ENCODE peak calls at places on chromosome 5, in eight cellular contexts. J is CD8-positive, alpha-beta T cell; C is A549; M is GM23338; G is psoas muscle; E is mammary epithelial cell; O is endothelial cell of umbilical vein; A is lower lobe of right lung. F is an unnamed sample.

GRCh38 chr5:167816864-167817263 is 474.6 kb upstream of the WWC1 start:
- DNase-seq in J (no peak), C (no peak), M (no peak), G (no peak), E (peak), O (no peak), A (no peak), F (no peak)

GRCh38 chr5:125412051-125412560 is 665.7 kb upstream of the ZNF608 start:
- DNase-seq in J (no peak), C (no peak), M (peak), G (no peak), E (peak), O (peak), A (no peak), F (no peak)

GRCh38 chr5:88250010-88250409 is 18.6 kb downstream of the TMEM161B start:
- DNase-seq in J (no peak), C (no peak), M (no peak), G (no peak), E (no peak), O (no peak), A (no peak), F (no peak)

GRCh38 chr5:81105261-81105877 is 127.8 kb upstream of the CKMT2 start:
- DNase-seq in J (no peak), C (no peak), M (no peak), G (no peak), E (no peak), O (no peak), A (no peak), F (no peak)

GRCh38 chr5:15285901-15286583 is 213.9 kb upstream of the FBXL7 start:
- DNase-seq in J (no peak), C (no peak), M (no peak), G (no peak), E (no peak), O (peak), A (no peak), F (no peak)

GRCh38 chr5:143143973-143144372 is 259.5 kb downstream of the NR3C1 start:
- DNase-seq in J (no peak), C (no peak), M (no peak), G (no peak), E (peak), O (no peak), A (no peak), F (no peak)

GRCh38 chr5:61386062-61386800 is 54.2 kb downstream of the ZSWIM6 start:
- DNase-seq in J (no peak), C (no peak), M (no peak), G (no peak), E (no peak), O (no peak), A (no peak), F (no peak)

GRCh38 chr5:2534251-2534650 is 217.2 kb downstream of the IRX2 start:
- DNase-seq in J (no peak), C (no peak), M (no peak), G (no peak), E (no peak), O (no peak), A (no peak), F (no peak)

GRCh38 chr5:3650868-3651267 is 55.2 kb downstream of the IRX1 start:
- DNase-seq in J (no peak), C (no peak), M (no peak), G (no peak), E (no peak), O (no peak), A (no peak), F (no peak)

GRCh38 chr5:572398-573019 is 39.6 kb upstream of the CEP72 start:
- DNase-seq in J (no peak), C (no peak), M (no peak), G (no peak), E (no peak), O (no peak), A (no peak), F (no peak)

GRCh38 chr5:97544279-97545077 is 361.4 kb upstream of the RIOK2 start:
- DNase-seq in J (no peak), C (no peak), M (peak), G (no peak), E (peak), O (peak), A (no peak), F (no peak)

GRCh38 chr5:234450-234849 is 16.3 kb downstream of the SDHA start:
- DNase-seq in J (no peak), C (no peak), M (no peak), G (no peak), E (no peak), O (no peak), A (no peak), F (no peak)

GRCh38 chr5:68465934-68466551 is 250.5 kb downstream of the PIK3R1 start:
- DNase-seq in J (no peak), C (no peak), M (peak), G (no peak), E (no peak), O (no peak), A (no peak), F (no peak)

GRCh38 chr5:40988761-40989510 is 79.6 kb downstream of the C7 start:
- DNase-seq in J (no peak), C (no peak), M (peak), G (no peak), E (peak), O (no peak), A (no peak), F (no peak)

GRCh38 chr5:12679731-12680130 is 775.5 kb upstream of the CTNND2 start:
- DNase-seq in J (no peak), C (no peak), M (no peak), G (no peak), E (no peak), O (no peak), A (no peak), F (no peak)

GRCh38 chr5:51494821-51495220 is 111.6 kb downstream of the ISL1 start:
- DNase-seq in J (no peak), C (no peak), M (no peak), G (no peak), E (no peak), O (no peak), A (peak), F (no peak)
- H3K27ac ChIP-seq in J (no peak), C (no peak), M (no peak), G (no peak), E (no peak), O (no peak), A (no peak), F (no peak)

GRCh38 chr5:132480546-132481242 is 9.9 kb downstream of the IRF1 start:
- DNase-seq in J (no peak), C (no peak), M (no peak), G (no peak), E (no peak), O (no peak), A (no peak), F (no peak)
- H3K27ac ChIP-seq in J (no peak), C (no peak), M (no peak), G (no peak), E (no peak), O (no peak), A (no peak), F (no peak)

DNA sequence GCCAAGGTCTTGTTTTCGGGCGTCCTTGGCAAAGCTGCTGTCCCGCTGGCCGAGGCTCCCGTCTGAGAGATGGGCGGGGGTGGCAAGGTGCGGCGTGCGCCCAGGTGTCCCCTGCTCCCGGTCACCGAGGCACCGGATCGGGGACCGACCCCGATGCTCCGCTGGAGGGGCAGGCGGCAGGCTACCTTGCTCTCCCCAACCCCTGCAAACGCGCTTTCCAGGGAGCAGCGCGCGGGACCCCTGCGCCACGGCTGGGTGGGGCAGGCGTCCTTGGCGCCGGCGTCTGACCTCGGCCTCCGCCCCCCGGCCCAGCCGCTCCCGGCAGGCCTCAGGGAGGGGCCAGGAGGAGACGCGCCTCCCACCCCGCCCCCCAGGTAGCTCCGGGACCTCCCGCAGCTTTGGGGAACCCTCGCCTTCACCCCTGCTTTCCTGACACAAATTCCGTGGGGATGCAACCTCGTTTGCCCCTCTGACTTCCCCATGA is 551 bp downstream of the N4BP3 start:
- DNase-seq in J (peak), C (no peak), M (peak), G (no peak), E (no peak), O (no peak), A (no peak), F (no peak)
- H3K27ac ChIP-seq in J (peak), C (peak), M (peak), G (peak), E (no peak), O (no peak), A (peak), F (no peak)

GRCh38 chr5:169013846-169014245 is 287.1 kb downstream of the SLIT3 start:
- DNase-seq in J (no peak), C (no peak), M (no peak), G (no peak), E (peak), O (no peak), A (no peak), F (no peak)

GRCh38 chr5:169012471-169012870 is 288.5 kb downstream of the SLIT3 start:
- DNase-seq in J (no peak), C (no peak), M (no peak), G (no peak), E (no peak), O (no peak), A (no peak), F (no peak)

GRCh38 chr5:169009171-169009570 is 291.8 kb downstream of the SLIT3 start:
- DNase-seq in J (no peak), C (peak), M (no peak), G (no peak), E (no peak), O (no peak), A (no peak), F (no peak)

GRCh38 chr5:169013208-169013728 is 287.7 kb downstream of the SLIT3 start:
- DNase-seq in J (no peak), C (no peak), M (peak), G (no peak), E (peak), O (no peak), A (no peak), F (no peak)

GRCh38 chr5:169011009-169011408 is 289.9 kb downstream of the SLIT3 start:
- DNase-seq in J (no peak), C (no peak), M (no peak), G (no peak), E (no peak), O (no peak), A (no peak), F (no peak)
- H3K27ac ChIP-seq in J (no peak), C (no peak), M (no peak), G (no peak), E (no peak), O (no peak), A (no peak), F (no peak)

DNA sequence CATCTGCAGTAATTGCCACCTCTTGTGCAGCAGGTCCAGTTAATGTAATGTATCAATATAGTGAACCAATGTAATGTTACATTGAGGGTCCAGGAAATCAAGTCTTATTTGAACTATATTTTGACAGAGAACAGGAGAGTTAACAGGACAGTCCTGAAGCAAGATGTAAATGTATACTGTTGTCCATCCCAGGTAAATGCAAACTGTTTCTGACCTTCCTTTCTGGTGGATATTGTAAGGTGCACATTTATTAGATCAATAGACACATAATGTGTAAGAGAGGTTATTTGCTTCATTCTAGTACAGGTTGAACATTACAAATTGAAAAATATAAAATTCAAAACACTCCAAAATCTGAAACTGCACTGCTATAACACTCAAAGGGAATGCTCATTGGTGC is 23.4 kb upstream of the FBXW11 start:
- DNase-seq in J (no peak), C (no peak), M (no peak), G (no peak), E (no peak), O (no peak), A (no peak), F (no peak)
- H3K27ac ChIP-seq in J (no peak), C (no peak), M (no peak), G (no peak), E (no peak), O (no peak), A (no peak), F (no peak)

GRCh38 chr5:172718527-172719114 is 52.4 kb downstream of the DUSP1 start:
- DNase-seq in J (no peak), C (no peak), M (no peak), G (no peak), E (no peak), O (no peak), A (no peak), F (no peak)

GRCh38 chr5:172715931-172716682 is 54.9 kb downstream of the DUSP1 start:
- DNase-seq in J (no peak), C (peak), M (peak), G (no peak), E (no peak), O (no peak), A (no peak), F (no peak)

GRCh38 chr5:172719211-172719610 is 51.8 kb downstream of the DUSP1 start:
- DNase-seq in J (no peak), C (no peak), M (no peak), G (no peak), E (no peak), O (no peak), A (no peak), F (no peak)

GRCh38 chr5:172716796-172717313 is 54.1 kb downstream of the DUSP1 start:
- DNase-seq in J (peak), C (peak), M (peak), G (peak), E (peak), O (peak), A (peak), F (peak)

GRCh38 chr5:172717481-172718195 is 53.4 kb downstream of the DUSP1 start:
- DNase-seq in J (no peak), C (no peak), M (no peak), G (no peak), E (no peak), O (no peak), A (no peak), F (no peak)
- H3K27ac ChIP-seq in J (no peak), C (peak), M (no peak), G (no peak), E (no peak), O (no peak), A (peak), F (no peak)

GRCh38 chr5:38445374-38446028 is 110.9 kb downstream of the LIFR start:
- DNase-seq in J (no peak), C (no peak), M (no peak), G (peak), E (no peak), O (peak), A (peak), F (no peak)
- H3K27ac ChIP-seq in J (no peak), C (peak), M (no peak), G (peak), E (no peak), O (no peak), A (no peak), F (no peak)

DNA sequence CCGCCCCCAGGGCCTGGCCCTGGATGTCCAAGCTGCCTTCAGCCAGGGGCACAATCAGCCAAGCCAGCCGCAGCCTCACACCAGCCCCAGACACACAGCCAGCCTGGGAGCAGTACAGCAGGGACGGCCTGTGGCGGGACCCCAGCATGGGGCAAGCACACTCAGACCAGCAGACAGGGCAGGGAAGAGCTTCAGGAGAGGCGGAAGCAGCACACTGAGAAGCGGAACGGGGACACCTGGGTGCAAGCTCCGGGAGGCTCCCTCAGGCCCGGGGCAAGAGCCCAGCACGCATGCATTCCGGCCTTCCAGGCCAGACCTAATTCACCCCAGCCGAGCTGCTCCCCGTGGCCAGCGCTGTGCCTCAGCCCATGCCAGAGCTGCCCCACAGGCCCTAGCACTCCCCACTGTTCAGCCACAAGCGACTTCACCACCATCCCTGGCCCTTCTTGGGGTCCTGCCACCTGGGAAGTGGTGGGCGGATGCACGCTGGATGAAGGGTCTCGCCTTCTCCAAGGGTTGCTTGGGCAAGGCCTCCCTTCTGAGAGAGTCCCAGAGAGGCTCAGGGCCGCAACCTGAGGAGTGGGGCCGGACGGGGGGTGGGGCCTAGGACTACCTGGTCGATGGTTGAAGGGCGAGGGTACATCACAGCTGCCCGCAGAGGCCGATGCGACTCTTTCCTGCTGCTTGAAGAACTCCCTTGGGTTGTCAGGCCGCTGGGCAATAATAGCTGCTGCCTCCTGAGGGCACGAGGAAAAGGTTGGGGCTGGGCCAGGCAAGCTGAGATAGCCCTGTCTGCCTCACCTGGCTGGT is 13.4 kb downstream of the DBN1 start:
- DNase-seq in J (no peak), C (no peak), M (no peak), G (no peak), E (no peak), O (no peak), A (no peak), F (no peak)
- H3K27ac ChIP-seq in J (no peak), C (no peak), M (peak), G (no peak), E (no peak), O (no peak), A (no peak), F (no peak)

GRCh38 chr5:138441221-138441620 is 2.4 kb downstream of the REEP2 start:
- DNase-seq in J (no peak), C (no peak), M (no peak), G (no peak), E (no peak), O (no peak), A (no peak), F (no peak)

GRCh38 chr5:138448070-138448469 is 9.2 kb downstream of the REEP2 start:
- DNase-seq in J (no peak), C (no peak), M (no peak), G (no peak), E (no peak), O (no peak), A (no peak), F (no peak)

GRCh38 chr5:138445547-138446271 is 6.9 kb downstream of the REEP2 start:
- DNase-seq in J (no peak), C (no peak), M (no peak), G (no peak), E (no peak), O (no peak), A (no peak), F (no peak)

GRCh38 chr5:138444078-138444773 is 5.4 kb downstream of the REEP2 start:
- DNase-seq in J (no peak), C (no peak), M (no peak), G (no peak), E (no peak), O (no peak), A (no peak), F (no peak)

GRCh38 chr5:138444774-138445546 is 6.1 kb downstream of the REEP2 start:
- DNase-seq in J (no peak), C (no peak), M (no peak), G (no peak), E (no peak), O (no peak), A (no peak), F (no peak)
- H3K27ac ChIP-seq in J (no peak), C (no peak), M (no peak), G (no peak), E (no peak), O (no peak), A (no peak), F (no peak)